ENCODE peak calls at places on chromosome 20, in five cellular contexts. One of them, this sample, is unnamed.

GRCh38 chr20:20334489-20334888 is 33.4 kb upstream of the INSM1 start:
- DNase-seq in endothelial cell of umbilical vein: no peak
- DNase-seq in GM23248: no peak
- DNase-seq in fibroblast of lung: no peak
- DNase-seq in HCT116: no peak
- DNase-seq in this sample: no peak

GRCh38 chr20:32589256-32589655 is 4.1 kb upstream of the NOL4L start:
- DNase-seq in HCT116: no peak
- DNase-seq in endothelial cell of umbilical vein: no peak
- DNase-seq in GM23248: peak
- DNase-seq in fibroblast of lung: no peak
- DNase-seq in this sample: no peak

GRCh38 chr20:11890331-11891080 is 27.2 kb upstream of the BTBD3 start:
- DNase-seq in HCT116: peak
- DNase-seq in endothelial cell of umbilical vein: peak
- DNase-seq in GM23248: peak
- DNase-seq in fibroblast of lung: peak
- DNase-seq in this sample: peak

GRCh38 chr20:6692566-6693168 is 74.8 kb upstream of the BMP2 start:
- DNase-seq in fibroblast of lung: peak
- DNase-seq in HCT116: no peak
- DNase-seq in GM23248: no peak
- DNase-seq in endothelial cell of umbilical vein: no peak
- DNase-seq in this sample: no peak

GRCh38 chr20:20085812-20086211 is 33.5 kb downstream of the CFAP61 start:
- DNase-seq in fibroblast of lung: no peak
- DNase-seq in endothelial cell of umbilical vein: no peak
- DNase-seq in GM23248: peak
- DNase-seq in HCT116: no peak
- DNase-seq in this sample: no peak

GRCh38 chr20:32571566-32571965 is 13.6 kb downstream of the NOL4L start:
- DNase-seq in fibroblast of lung: no peak
- DNase-seq in endothelial cell of umbilical vein: no peak
- DNase-seq in GM23248: no peak
- DNase-seq in HCT116: no peak
- DNase-seq in this sample: no peak

GRCh38 chr20:21125072-21125848 is 622 bp upstream of the KIZ start:
- DNase-seq in HCT116: peak
- DNase-seq in GM23248: peak
- DNase-seq in endothelial cell of umbilical vein: no peak
- DNase-seq in fibroblast of lung: peak
- DNase-seq in this sample: peak

GRCh38 chr20:36744764-36745191 is 1.1 kb downstream of the NDRG3 start:
- DNase-seq in HCT116: no peak
- DNase-seq in fibroblast of lung: no peak
- DNase-seq in GM23248: peak
- DNase-seq in endothelial cell of umbilical vein: no peak
- DNase-seq in this sample: peak

GRCh38 chr20:13868331-13868730 is 83.5 kb downstream of the NDUFAF5 start:
- DNase-seq in endothelial cell of umbilical vein: no peak
- DNase-seq in HCT116: no peak
- DNase-seq in GM23248: peak
- DNase-seq in fibroblast of lung: peak
- DNase-seq in this sample: peak

GRCh38 chr20:22921595-22922421 is 113.3 kb upstream of the SSTR4 start:
- DNase-seq in endothelial cell of umbilical vein: peak
- DNase-seq in HCT116: no peak
- DNase-seq in GM23248: peak
- DNase-seq in fibroblast of lung: peak
- DNase-seq in this sample: peak

GRCh38 chr20:19423097-19423891 is 210.9 kb downstream of the SLC24A3 start:
- DNase-seq in fibroblast of lung: no peak
- DNase-seq in GM23248: no peak
- DNase-seq in HCT116: no peak
- DNase-seq in endothelial cell of umbilical vein: no peak
- DNase-seq in this sample: no peak

GRCh38 chr20:32470025-32470861 is 112.1 kb downstream of the ASXL1 start:
- DNase-seq in GM23248: peak
- DNase-seq in fibroblast of lung: peak
- DNase-seq in HCT116: peak
- DNase-seq in endothelial cell of umbilical vein: peak
- DNase-seq in this sample: peak

GRCh38 chr20:38806855-38807655 is 1.6 kb downstream of the PPP1R16B start:
- DNase-seq in fibroblast of lung: no peak
- DNase-seq in HCT116: no peak
- DNase-seq in endothelial cell of umbilical vein: peak
- DNase-seq in GM23248: no peak
- DNase-seq in this sample: no peak

GRCh38 chr20:10660661-10661060 is 13.1 kb downstream of the JAG1 start:
- DNase-seq in GM23248: peak
- DNase-seq in endothelial cell of umbilical vein: no peak
- DNase-seq in HCT116: no peak
- DNase-seq in fibroblast of lung: no peak
- DNase-seq in this sample: no peak

GRCh38 chr20:10656270-10656669 is 17.5 kb downstream of the JAG1 start:
- DNase-seq in fibroblast of lung: no peak
- DNase-seq in HCT116: no peak
- DNase-seq in endothelial cell of umbilical vein: no peak
- DNase-seq in GM23248: no peak
- DNase-seq in this sample: no peak

GRCh38 chr20:10658876-10659632 is 14.7 kb downstream of the JAG1 start:
- DNase-seq in endothelial cell of umbilical vein: no peak
- DNase-seq in fibroblast of lung: no peak
- DNase-seq in HCT116: no peak
- DNase-seq in GM23248: peak
- DNase-seq in this sample: no peak

GRCh38 chr20:10659651-10660601 is 13.9 kb downstream of the JAG1 start:
- DNase-seq in fibroblast of lung: no peak
- DNase-seq in GM23248: no peak
- DNase-seq in endothelial cell of umbilical vein: no peak
- DNase-seq in HCT116: no peak
- DNase-seq in this sample: no peak

GRCh38 chr20:10658051-10658823 is 15.6 kb downstream of the JAG1 start:
- DNase-seq in HCT116: no peak
- DNase-seq in endothelial cell of umbilical vein: no peak
- DNase-seq in GM23248: peak
- DNase-seq in fibroblast of lung: no peak
- DNase-seq in this sample: no peak
- H3K4me3 ChIP-seq in HCT116: no peak
- H3K4me3 ChIP-seq in endothelial cell of umbilical vein: no peak
- H3K4me3 ChIP-seq in GM23248: no peak
- H3K4me3 ChIP-seq in fibroblast of lung: no peak
- H3K4me3 ChIP-seq in this sample: no peak

DNA sequence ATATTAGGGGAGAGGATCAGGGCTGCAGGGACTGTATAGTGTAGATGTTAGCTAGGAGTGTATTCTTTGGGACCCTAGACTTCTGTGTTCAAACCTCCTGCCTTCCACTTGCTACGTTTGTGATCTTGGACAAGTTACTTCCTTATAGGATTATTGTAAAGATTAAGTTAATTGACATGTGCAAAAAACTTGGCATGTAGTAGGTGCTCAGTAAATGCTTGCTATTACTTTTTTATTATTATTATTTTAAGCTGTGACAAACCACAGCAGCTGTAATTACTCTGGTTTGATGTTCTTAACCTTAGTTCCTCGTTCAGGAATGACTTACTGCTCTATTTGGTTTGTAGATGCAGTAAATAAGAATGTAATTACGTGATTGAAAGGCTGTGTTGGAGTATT is 3.2 kb downstream of the ARFGEF2 start:
- DNase-seq in fibroblast of lung: no peak
- DNase-seq in HCT116: no peak
- DNase-seq in GM23248: no peak
- DNase-seq in endothelial cell of umbilical vein: no peak
- DNase-seq in this sample: no peak
- H3K9ac ChIP-seq in fibroblast of lung: no peak
- H3K9ac ChIP-seq in HCT116: no peak
- H3K9ac ChIP-seq in GM23248: no peak
- H3K9ac ChIP-seq in endothelial cell of umbilical vein: no peak
- H3K9ac ChIP-seq in this sample: no peak

GRCh38 chr20:51668515-51668914 is 99.7 kb downstream of the ATP9A start:
- DNase-seq in endothelial cell of umbilical vein: no peak
- DNase-seq in GM23248: no peak
- DNase-seq in fibroblast of lung: no peak
- DNase-seq in HCT116: no peak
- DNase-seq in this sample: no peak
- H3K4me3 ChIP-seq in endothelial cell of umbilical vein: no peak
- H3K4me3 ChIP-seq in GM23248: no peak
- H3K4me3 ChIP-seq in fibroblast of lung: no peak
- H3K4me3 ChIP-seq in HCT116: no peak
- H3K4me3 ChIP-seq in this sample: no peak

GRCh38 chr20:35410613-35411012 is 1.2 kb downstream of the UQCC1 start:
- DNase-seq in HCT116: no peak
- DNase-seq in endothelial cell of umbilical vein: no peak
- DNase-seq in fibroblast of lung: no peak
- DNase-seq in GM23248: no peak
- DNase-seq in this sample: no peak
- H3K9ac ChIP-seq in HCT116: peak
- H3K9ac ChIP-seq in endothelial cell of umbilical vein: no peak
- H3K9ac ChIP-seq in fibroblast of lung: no peak
- H3K9ac ChIP-seq in GM23248: peak
- H3K9ac ChIP-seq in this sample: peak

DNA sequence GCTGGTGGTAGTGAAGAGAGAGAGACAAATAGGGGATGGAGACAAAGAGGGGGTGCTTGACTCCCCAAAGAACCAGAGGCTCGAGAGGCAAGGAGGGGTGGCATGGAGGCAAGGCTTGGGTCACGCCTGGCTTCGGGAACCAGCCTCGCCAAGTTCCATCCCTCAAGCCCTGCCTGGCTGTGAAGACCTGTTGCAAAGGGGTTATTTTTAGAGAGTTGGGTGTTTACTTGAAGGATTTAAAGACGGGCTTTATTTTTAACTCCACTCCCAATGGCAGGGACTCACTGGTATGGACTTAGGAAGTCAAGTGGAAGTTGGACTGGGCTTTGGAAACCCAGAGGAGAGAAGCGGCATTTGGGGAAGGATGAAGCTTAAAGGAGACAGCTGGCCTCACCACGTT is 43.1 kb downstream of the JPH2 start:
- DNase-seq in GM23248: no peak
- DNase-seq in endothelial cell of umbilical vein: no peak
- DNase-seq in HCT116: no peak
- DNase-seq in fibroblast of lung: no peak
- DNase-seq in this sample: no peak
- H3K4me3 ChIP-seq in GM23248: no peak
- H3K4me3 ChIP-seq in endothelial cell of umbilical vein: no peak
- H3K4me3 ChIP-seq in HCT116: no peak
- H3K4me3 ChIP-seq in fibroblast of lung: no peak
- H3K4me3 ChIP-seq in this sample: no peak

DNA sequence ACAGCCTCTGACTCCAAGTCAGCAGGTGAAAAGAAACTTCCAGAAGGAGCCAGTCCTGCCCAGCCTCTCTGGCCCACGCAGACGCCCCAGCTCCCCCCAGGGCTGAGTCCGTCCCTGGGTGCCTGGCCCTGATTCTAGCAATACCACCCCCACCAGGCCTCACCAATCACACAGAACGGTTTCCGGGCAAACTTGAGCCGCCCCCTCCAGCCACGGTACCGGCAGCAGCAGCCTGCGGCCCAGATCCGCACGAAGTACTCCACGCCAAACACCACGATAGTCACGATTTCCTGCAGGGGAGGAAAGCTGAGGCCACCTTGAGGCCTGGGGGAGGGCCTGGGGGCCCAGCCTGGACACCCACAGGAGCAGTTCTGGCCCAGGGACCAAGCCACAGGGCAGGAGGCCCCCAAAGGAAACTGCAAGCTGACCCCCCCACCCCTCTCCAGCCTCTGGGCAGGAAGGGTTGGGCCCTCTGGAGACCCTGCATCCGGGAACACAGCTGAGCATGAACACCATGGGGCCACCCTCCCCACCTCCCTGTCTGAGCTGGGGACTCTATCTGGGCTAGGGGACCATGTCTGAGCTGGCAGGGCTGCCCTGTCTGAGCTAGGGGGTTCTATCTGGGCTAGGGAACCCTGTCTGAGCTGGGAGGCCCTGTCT is 27.2 kb downstream of the KCNQ2 start:
- DNase-seq in endothelial cell of umbilical vein: no peak
- DNase-seq in fibroblast of lung: no peak
- DNase-seq in HCT116: no peak
- DNase-seq in GM23248: no peak
- DNase-seq in this sample: no peak
- H3K9ac ChIP-seq in endothelial cell of umbilical vein: no peak
- H3K9ac ChIP-seq in fibroblast of lung: no peak
- H3K9ac ChIP-seq in HCT116: no peak
- H3K9ac ChIP-seq in GM23248: no peak
- H3K9ac ChIP-seq in this sample: no peak

GRCh38 chr20:1491891-1492642 is 847 bp upstream of the SIRPB2 start:
- DNase-seq in GM23248: no peak
- DNase-seq in HCT116: no peak
- DNase-seq in fibroblast of lung: no peak
- DNase-seq in endothelial cell of umbilical vein: peak
- DNase-seq in this sample: no peak

GRCh38 chr20:1491281-1491840 is at the start of gene SIRPB2:
- DNase-seq in fibroblast of lung: no peak
- DNase-seq in endothelial cell of umbilical vein: peak
- DNase-seq in HCT116: no peak
- DNase-seq in GM23248: no peak
- DNase-seq in this sample: no peak

GRCh38 chr20:1489328-1489727 is 1.9 kb downstream of the SIRPB2 start:
- DNase-seq in endothelial cell of umbilical vein: no peak
- DNase-seq in HCT116: no peak
- DNase-seq in GM23248: no peak
- DNase-seq in fibroblast of lung: no peak
- DNase-seq in this sample: no peak

GRCh38 chr20:1489764-1490436 is 1.3 kb downstream of the SIRPB2 start:
- DNase-seq in endothelial cell of umbilical vein: peak
- DNase-seq in fibroblast of lung: peak
- DNase-seq in HCT116: peak
- DNase-seq in GM23248: peak
- DNase-seq in this sample: peak

DNA sequence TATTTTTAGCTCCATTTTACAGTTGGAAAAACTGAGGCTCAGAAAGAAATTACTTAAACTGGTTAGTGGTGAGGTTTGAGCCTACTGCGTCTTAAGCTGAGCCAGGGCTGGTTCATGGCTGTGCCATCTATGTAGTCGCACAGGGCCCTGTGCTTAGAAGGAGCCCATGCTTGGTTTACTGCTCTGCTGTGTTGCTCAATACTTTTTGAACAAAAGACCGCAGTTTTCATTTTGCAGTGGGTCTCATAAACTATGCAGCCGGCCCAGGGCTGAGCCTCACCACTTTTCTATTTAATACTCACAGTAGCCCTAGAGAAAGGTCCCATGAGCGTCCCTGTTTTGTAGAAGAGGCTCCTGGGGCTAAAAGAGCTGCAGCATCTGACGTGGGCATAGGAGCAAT is 577 bp downstream of the SIRPB2 start:
- DNase-seq in fibroblast of lung: no peak
- DNase-seq in endothelial cell of umbilical vein: no peak
- DNase-seq in HCT116: no peak
- DNase-seq in GM23248: no peak
- DNase-seq in this sample: no peak
- H3K4me3 ChIP-seq in fibroblast of lung: no peak
- H3K4me3 ChIP-seq in endothelial cell of umbilical vein: no peak
- H3K4me3 ChIP-seq in HCT116: no peak
- H3K4me3 ChIP-seq in GM23248: no peak
- H3K4me3 ChIP-seq in this sample: no peak

This sample was measured in adipocyte.